ENCODE peak calls at places on chromosomes 4 and X, in five cellular contexts. One of them, this sample, is unnamed.

GRCh38 chrX:108022491-108023089 is 22.3 kb upstream of the VSIG1 start:
- DNase-seq in CD4-positive, CD25-positive, alpha-beta regulatory T cell: peak; percentile 48
- DNase-seq in AG04450: no peak
- DNase-seq in neuronal stem cell: no peak
- DNase-seq in DND-41: no peak
- DNase-seq in this sample: no peak

GRCh38 chrX:128975716-128976115 is 547.6 kb downstream of the SMARCA1 start:
- DNase-seq in CD4-positive, CD25-positive, alpha-beta regulatory T cell: peak; percentile 13
- DNase-seq in AG04450: no peak
- DNase-seq in neuronal stem cell: peak; percentile 51
- DNase-seq in DND-41: peak; percentile 32
- DNase-seq in this sample: peak; percentile 6

GRCh38 chrX:13506574-13506973 is 62.8 kb upstream of the EGFL6 start:
- DNase-seq in CD4-positive, CD25-positive, alpha-beta regulatory T cell: peak; percentile 61
- DNase-seq in AG04450: peak; percentile 23
- DNase-seq in neuronal stem cell: peak; percentile 8
- DNase-seq in DND-41: peak; percentile 51
- DNase-seq in this sample: peak; percentile 60

GRCh38 chrX:119374736-119375135 is 24.4 kb upstream of the SLC25A43 start:
- DNase-seq in CD4-positive, CD25-positive, alpha-beta regulatory T cell: no peak
- DNase-seq in AG04450: no peak
- DNase-seq in neuronal stem cell: no peak
- DNase-seq in DND-41: no peak
- DNase-seq in this sample: peak; percentile 72

GRCh38 chr4:151691639-151692442 is 69.0 kb downstream of the GATB start:
- DNase-seq in CD4-positive, CD25-positive, alpha-beta regulatory T cell: no peak
- DNase-seq in AG04450: no peak
- DNase-seq in neuronal stem cell: no peak
- DNase-seq in DND-41: no peak
- DNase-seq in this sample: no peak

GRCh38 chrX:2457289-2458133 is 43.3 kb downstream of the DHRSX start:
- DNase-seq in CD4-positive, CD25-positive, alpha-beta regulatory T cell: no peak
- DNase-seq in AG04450: no peak
- DNase-seq in neuronal stem cell: no peak
- DNase-seq in DND-41: no peak
- DNase-seq in this sample: no peak

GRCh38 chr4:7358100-7358735 is 76.5 kb downstream of the PSAPL1 start:
- DNase-seq in CD4-positive, CD25-positive, alpha-beta regulatory T cell: no peak
- DNase-seq in AG04450: peak; percentile 65
- DNase-seq in neuronal stem cell: no peak
- DNase-seq in DND-41: no peak
- DNase-seq in this sample: peak; percentile 96

GRCh38 chr4:148067307-148067916 is 335.5 kb downstream of the ARHGAP10 start:
- DNase-seq in CD4-positive, CD25-positive, alpha-beta regulatory T cell: no peak
- DNase-seq in AG04450: no peak
- DNase-seq in neuronal stem cell: no peak
- DNase-seq in DND-41: no peak
- DNase-seq in this sample: no peak

GRCh38 chr4:95929448-95930064 is 89.7 kb downstream of the PDHA2 start:
- DNase-seq in CD4-positive, CD25-positive, alpha-beta regulatory T cell: no peak
- DNase-seq in AG04450: no peak
- DNase-seq in neuronal stem cell: peak; percentile 11
- DNase-seq in DND-41: no peak
- DNase-seq in this sample: no peak

GRCh38 chrX:16653424-16653823 is 3.5 kb downstream of the S100G start:
- DNase-seq in CD4-positive, CD25-positive, alpha-beta regulatory T cell: no peak
- DNase-seq in AG04450: no peak
- DNase-seq in neuronal stem cell: no peak
- DNase-seq in DND-41: no peak
- DNase-seq in this sample: peak; percentile 33

GRCh38 chrX:155070038-155070437 is 898 bp downstream of the CMC4 start:
- DNase-seq in CD4-positive, CD25-positive, alpha-beta regulatory T cell: no peak
- DNase-seq in AG04450: no peak
- DNase-seq in neuronal stem cell: no peak
- DNase-seq in DND-41: peak; percentile 6
- DNase-seq in this sample: peak; percentile 24

GRCh38 chrX:3384330-3384729 is 37.9 kb upstream of the MXRA5 start:
- DNase-seq in CD4-positive, CD25-positive, alpha-beta regulatory T cell: no peak
- DNase-seq in AG04450: no peak
- DNase-seq in neuronal stem cell: no peak
- DNase-seq in DND-41: no peak
- DNase-seq in this sample: peak; percentile 10

GRCh38 chr4:71231073-71231752 is 107.6 kb upstream of the SLC4A4 start:
- DNase-seq in CD4-positive, CD25-positive, alpha-beta regulatory T cell: no peak
- DNase-seq in AG04450: no peak
- DNase-seq in neuronal stem cell: no peak
- DNase-seq in DND-41: no peak
- DNase-seq in this sample: peak; percentile 67

GRCh38 chr4:185773419-185773818 is 38.6 kb downstream of the SORBS2 start:
- DNase-seq in CD4-positive, CD25-positive, alpha-beta regulatory T cell: no peak
- DNase-seq in AG04450: no peak
- DNase-seq in neuronal stem cell: no peak
- DNase-seq in DND-41: no peak
- DNase-seq in this sample: no peak

GRCh38 chrX:43633757-43634156 is 22.3 kb upstream of the MAOA start:
- DNase-seq in CD4-positive, CD25-positive, alpha-beta regulatory T cell: no peak
- DNase-seq in AG04450: no peak
- DNase-seq in neuronal stem cell: no peak
- DNase-seq in DND-41: no peak
- DNase-seq in this sample: no peak

GRCh38 chrX:72101597-72102037 is 30.1 kb downstream of the RTL5 start:
- DNase-seq in CD4-positive, CD25-positive, alpha-beta regulatory T cell: no peak
- DNase-seq in AG04450: no peak
- DNase-seq in neuronal stem cell: no peak
- DNase-seq in DND-41: no peak
- DNase-seq in this sample: no peak

GRCh38 chr4:39770471-39770870 is 72.5 kb downstream of the UBE2K start:
- DNase-seq in CD4-positive, CD25-positive, alpha-beta regulatory T cell: no peak
- DNase-seq in AG04450: no peak
- DNase-seq in neuronal stem cell: no peak
- DNase-seq in DND-41: no peak
- DNase-seq in this sample: no peak

GRCh38 chr4:145785391-145786008 is 105.6 kb downstream of the C4orf51 start:
- DNase-seq in CD4-positive, CD25-positive, alpha-beta regulatory T cell: no peak
- DNase-seq in AG04450: no peak
- DNase-seq in neuronal stem cell: no peak
- DNase-seq in DND-41: no peak
- DNase-seq in this sample: peak; percentile 28

GRCh38 chr4:158181906-158182305 is 9.1 kb upstream of the GASK1B start:
- DNase-seq in CD4-positive, CD25-positive, alpha-beta regulatory T cell: no peak
- DNase-seq in AG04450: no peak
- DNase-seq in neuronal stem cell: no peak
- DNase-seq in DND-41: no peak
- DNase-seq in this sample: no peak

GRCh38 chr4:150136036-150136435 is 57.8 kb downstream of the DCLK2 start:
- DNase-seq in CD4-positive, CD25-positive, alpha-beta regulatory T cell: no peak
- DNase-seq in AG04450: no peak
- DNase-seq in neuronal stem cell: no peak
- DNase-seq in DND-41: no peak
- DNase-seq in this sample: no peak

GRCh38 chrX:124086411-124086810 is 124.9 kb downstream of the STAG2 start:
- DNase-seq in CD4-positive, CD25-positive, alpha-beta regulatory T cell: peak; percentile 79
- DNase-seq in AG04450: no peak
- DNase-seq in neuronal stem cell: no peak
- DNase-seq in DND-41: no peak
- DNase-seq in this sample: no peak

GRCh38 chrX:84189125-84189524 is 1.1 kb upstream of the RPS6KA6 start:
- DNase-seq in CD4-positive, CD25-positive, alpha-beta regulatory T cell: no peak
- DNase-seq in AG04450: no peak
- DNase-seq in neuronal stem cell: no peak
- DNase-seq in DND-41: no peak
- DNase-seq in this sample: peak; percentile 8

GRCh38 chr4:174401471-174402130 is 117.9 kb downstream of the CEP44 start:
- DNase-seq in CD4-positive, CD25-positive, alpha-beta regulatory T cell: no peak
- DNase-seq in AG04450: no peak
- DNase-seq in neuronal stem cell: no peak
- DNase-seq in DND-41: no peak
- DNase-seq in this sample: no peak

GRCh38 chr4:87114245-87115062 is 106.0 kb downstream of the KLHL8 start:
- DNase-seq in CD4-positive, CD25-positive, alpha-beta regulatory T cell: no peak
- DNase-seq in AG04450: no peak
- DNase-seq in neuronal stem cell: no peak
- DNase-seq in DND-41: no peak
- DNase-seq in this sample: peak; percentile 16

GRCh38 chr4:168645933-168646768 is 149.3 kb downstream of the PALLD start:
- DNase-seq in CD4-positive, CD25-positive, alpha-beta regulatory T cell: no peak
- DNase-seq in AG04450: no peak
- DNase-seq in neuronal stem cell: no peak
- DNase-seq in DND-41: no peak
- DNase-seq in this sample: no peak

GRCh38 chr4:163331629-163332360 is 601 bp downstream of the NPY1R start:
- DNase-seq in CD4-positive, CD25-positive, alpha-beta regulatory T cell: no peak
- DNase-seq in AG04450: no peak
- DNase-seq in neuronal stem cell: peak; percentile 38
- DNase-seq in DND-41: no peak
- DNase-seq in this sample: peak; percentile 41

GRCh38 chr4:116346750-116347149 is 738.6 kb downstream of the TRAM1L1 start:
- DNase-seq in CD4-positive, CD25-positive, alpha-beta regulatory T cell: no peak
- DNase-seq in AG04450: no peak
- DNase-seq in neuronal stem cell: no peak
- DNase-seq in DND-41: no peak
- DNase-seq in this sample: no peak

GRCh38 chrX:18039023-18039422 is 177.9 kb upstream of the RAI2 start:
- DNase-seq in CD4-positive, CD25-positive, alpha-beta regulatory T cell: no peak
- DNase-seq in AG04450: no peak
- DNase-seq in neuronal stem cell: no peak
- DNase-seq in DND-41: no peak
- DNase-seq in this sample: no peak

GRCh38 chr4:17218801-17219200 is 293.1 kb downstream of the QDPR start:
- DNase-seq in CD4-positive, CD25-positive, alpha-beta regulatory T cell: no peak
- DNase-seq in AG04450: no peak
- DNase-seq in neuronal stem cell: no peak
- DNase-seq in DND-41: no peak
- DNase-seq in this sample: no peak

GRCh38 chrX:53681661-53682060 is 4.9 kb downstream of the HUWE1 start:
- DNase-seq in CD4-positive, CD25-positive, alpha-beta regulatory T cell: peak; percentile 13
- DNase-seq in AG04450: no peak
- DNase-seq in neuronal stem cell: no peak
- DNase-seq in DND-41: no peak
- DNase-seq in this sample: peak; percentile 53

GRCh38 chr4:73139991-73140390 is 70.5 kb upstream of the COX18 start:
- DNase-seq in CD4-positive, CD25-positive, alpha-beta regulatory T cell: no peak
- DNase-seq in AG04450: no peak
- DNase-seq in neuronal stem cell: peak; percentile 59
- DNase-seq in DND-41: no peak
- DNase-seq in this sample: no peak

GRCh38 chr4:155704841-155705404 is 38.3 kb downstream of the GUCY1A1 start:
- DNase-seq in CD4-positive, CD25-positive, alpha-beta regulatory T cell: no peak
- DNase-seq in AG04450: no peak
- DNase-seq in neuronal stem cell: no peak
- DNase-seq in DND-41: no peak
- DNase-seq in this sample: no peak

GRCh38 chr4:147371661-147372060 is 109.2 kb upstream of the EDNRA start:
- DNase-seq in CD4-positive, CD25-positive, alpha-beta regulatory T cell: no peak
- DNase-seq in AG04450: no peak
- DNase-seq in neuronal stem cell: no peak
- DNase-seq in DND-41: no peak
- DNase-seq in this sample: peak; percentile 74

GRCh38 chr4:84099591-84099990 is 399.5 kb downstream of the NKX6-1 start:
- DNase-seq in CD4-positive, CD25-positive, alpha-beta regulatory T cell: no peak
- DNase-seq in AG04450: no peak
- DNase-seq in neuronal stem cell: peak; percentile 17
- DNase-seq in DND-41: no peak
- DNase-seq in this sample: no peak

GRCh38 chr4:84100071-84100470 is 399.0 kb downstream of the NKX6-1 start:
- DNase-seq in CD4-positive, CD25-positive, alpha-beta regulatory T cell: no peak
- DNase-seq in AG04450: no peak
- DNase-seq in neuronal stem cell: no peak
- DNase-seq in DND-41: no peak
- DNase-seq in this sample: no peak
- H3K4me3 ChIP-seq in CD4-positive, CD25-positive, alpha-beta regulatory T cell: no peak overlapping the region
- H3K4me3 ChIP-seq in AG04450: no peak overlapping the region
- H3K4me3 ChIP-seq in neuronal stem cell: no peak overlapping the region
- H3K4me3 ChIP-seq in DND-41: no peak overlapping the region
- H3K4me3 ChIP-seq in this sample: no peak overlapping the region

DNA sequence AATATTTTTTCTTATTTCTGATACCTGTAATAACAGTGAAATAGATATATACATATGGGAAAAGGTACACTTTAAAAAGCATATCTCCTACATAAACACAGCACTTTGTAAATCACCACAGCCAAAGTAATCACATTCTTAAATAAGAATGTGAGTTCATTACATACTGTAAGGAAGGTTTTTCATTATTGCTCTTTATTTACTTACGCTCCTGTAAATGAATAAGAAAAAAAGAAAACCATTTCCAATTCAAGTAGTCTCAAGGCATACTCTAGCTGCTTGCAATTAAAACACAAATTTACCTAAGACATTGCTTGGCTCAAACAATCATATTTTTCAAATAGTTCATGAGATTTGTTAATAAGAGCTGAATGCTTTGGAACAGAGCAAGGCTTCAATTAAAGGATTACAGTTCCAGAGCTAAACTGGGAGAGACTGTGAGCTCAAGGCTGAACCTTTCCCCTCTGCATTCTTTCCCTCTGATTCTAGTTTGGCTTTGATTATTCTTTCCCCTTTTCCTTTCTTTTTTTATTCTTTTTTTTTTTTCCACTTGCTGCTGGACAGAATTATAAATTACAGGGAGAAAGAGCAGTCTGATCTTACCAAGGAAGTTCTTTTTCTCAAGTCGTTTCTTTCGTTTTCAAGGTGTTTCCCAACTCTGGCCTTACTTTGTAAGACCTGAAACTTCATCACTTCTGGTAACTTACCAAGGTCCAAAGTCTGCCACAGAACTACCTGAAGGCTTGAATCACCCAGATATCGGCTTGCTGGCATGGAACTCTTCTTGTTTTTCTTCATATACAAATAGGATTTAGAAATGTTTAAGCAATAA is 278.3 kb downstream of the INPP4B start:
- DNase-seq in CD4-positive, CD25-positive, alpha-beta regulatory T cell: peak; percentile 56
- DNase-seq in AG04450: no peak
- DNase-seq in neuronal stem cell: peak; percentile 11
- DNase-seq in DND-41: no peak
- DNase-seq in this sample: peak; percentile 54
- H3K27ac ChIP-seq in CD4-positive, CD25-positive, alpha-beta regulatory T cell: peak overlapping the region; percentile 84
- H3K27ac ChIP-seq in AG04450: no peak overlapping the region
- H3K27ac ChIP-seq in neuronal stem cell: no peak overlapping the region
- H3K27ac ChIP-seq in DND-41: no peak overlapping the region
- H3K27ac ChIP-seq in this sample: peak overlapping the region; percentile 65

GRCh38 chr4:84497220-84497834 is 1.8 kb downstream of the NKX6-1 start:
- DNase-seq in CD4-positive, CD25-positive, alpha-beta regulatory T cell: no peak
- DNase-seq in AG04450: no peak
- DNase-seq in neuronal stem cell: no peak
- DNase-seq in DND-41: no peak
- DNase-seq in this sample: peak; percentile 40
- H3K4me3 ChIP-seq in CD4-positive, CD25-positive, alpha-beta regulatory T cell: no peak overlapping the region
- H3K4me3 ChIP-seq in AG04450: no peak overlapping the region
- H3K4me3 ChIP-seq in neuronal stem cell: peak overlapping the region; percentile 78
- H3K4me3 ChIP-seq in DND-41: no peak overlapping the region
- H3K4me3 ChIP-seq in this sample: peak overlapping the region; percentile 59

DNA sequence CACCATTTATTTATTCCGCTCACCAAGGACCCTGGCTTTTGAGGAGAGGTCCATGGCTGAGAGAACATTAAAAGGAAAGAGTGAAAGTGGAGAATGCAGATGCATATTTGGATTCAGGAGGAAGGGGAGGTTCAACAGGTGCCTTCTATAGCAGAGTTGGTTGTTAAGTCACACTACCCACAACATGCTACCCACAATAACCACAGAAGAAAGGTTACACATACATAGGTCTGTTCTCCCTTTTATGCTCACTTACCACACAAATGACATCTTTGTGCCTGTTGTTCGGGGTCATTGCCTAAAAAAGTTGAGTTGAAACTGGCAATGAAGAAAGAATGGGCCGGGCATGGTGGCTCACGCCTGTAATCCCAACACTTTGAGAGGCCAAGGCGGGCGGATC is 587.4 kb downstream of the RPA4 start:
- DNase-seq in CD4-positive, CD25-positive, alpha-beta regulatory T cell: no peak
- DNase-seq in AG04450: no peak
- DNase-seq in neuronal stem cell: no peak
- DNase-seq in DND-41: peak; percentile 20
- DNase-seq in this sample: no peak
- H3K27ac ChIP-seq in CD4-positive, CD25-positive, alpha-beta regulatory T cell: no peak overlapping the region
- H3K27ac ChIP-seq in AG04450: no peak overlapping the region
- H3K27ac ChIP-seq in neuronal stem cell: no peak overlapping the region
- H3K27ac ChIP-seq in DND-41: no peak overlapping the region
- H3K27ac ChIP-seq in this sample: no peak overlapping the region

This sample was measured in GM23248.